ENCODE peak calls at places on chromosomes 3 and 15, in eight cellular contexts. L is substantia nigra; Q is AG20443; K is PC-9; J is stimulated activated CD4-positive, alpha-beta T cell treated with anti-CD3 and anti-CD28 coated beads, Interleukin-12 subunit alpha, Interleukin-12 subunit beta, amount 100 ng/mL, for 24 hours; H is upper lobe of left lung; N is heart right ventricle; F is NCI-H2029. A is an unnamed sample.

GRCh38 chr3:23991236-23992050 is 46.4 kb downstream of the NR1D2 start:
- DNase-seq in N (no peak), F (peak), L (peak), J (no peak), Q (peak), H (no peak), K (no peak), A (no peak)

GRCh38 chr15:74233864-74234597 is 2.1 kb upstream of the CCDC33 start:
- DNase-seq in H (no peak), N (no peak), K (no peak), Q (peak), J (no peak), L (no peak), F (no peak), A (no peak)

GRCh38 chr3:10993729-10994065 is 1.1 kb downstream of the SLC6A1 start:
- DNase-seq in N (no peak), Q (no peak), L (no peak), F (no peak), H (no peak), J (no peak), K (no peak), A (no peak)

GRCh38 chr15:57743424-57743823 is 36.9 kb downstream of the POLR2M start:
- DNase-seq in K (no peak), J (no peak), H (no peak), L (no peak), Q (peak), N (no peak), F (no peak), A (no peak)

GRCh38 chr15:58409861-58410260 is 21.9 kb upstream of the LIPC start:
- DNase-seq in K (no peak), H (no peak), N (no peak), Q (no peak), L (no peak), F (no peak), J (no peak), A (no peak)

GRCh38 chr3:69094467-69095205 is 9.9 kb downstream of the ARL6IP5 start:
- DNase-seq in N (no peak), K (no peak), F (no peak), H (no peak), Q (peak), J (no peak), L (peak), A (no peak)

GRCh38 chr3:155239960-155240359 is 53.5 kb downstream of the STRIT1 start:
- DNase-seq in H (no peak), K (no peak), Q (no peak), J (no peak), N (no peak), F (no peak), L (no peak), A (no peak)

GRCh38 chr3:16844222-16844621 is 40.5 kb upstream of the PLCL2 start:
- DNase-seq in F (no peak), N (no peak), Q (no peak), L (no peak), H (no peak), J (no peak), K (no peak), A (no peak)

GRCh38 chr3:9041626-9042025 is 78.4 kb upstream of the RAD18 start:
- DNase-seq in N (no peak), L (no peak), J (no peak), H (no peak), F (no peak), K (no peak), Q (no peak), A (no peak)

GRCh38 chr3:20680990-20681628 is 495.1 kb upstream of the SGO1 start:
- DNase-seq in F (no peak), N (no peak), L (no peak), J (no peak), H (no peak), Q (no peak), K (no peak), A (no peak)

GRCh38 chr3:190375671-190376070 is 12.3 kb upstream of the CLDN16 start:
- DNase-seq in L (no peak), H (no peak), F (no peak), N (no peak), K (no peak), J (no peak), Q (no peak), A (no peak)

GRCh38 chr15:86231864-86232801 is 152.5 kb downstream of the AGBL1 start:
- DNase-seq in K (no peak), F (no peak), N (no peak), J (peak), H (no peak), L (no peak), Q (peak), A (peak)

GRCh38 chr3:184409331-184409926 is 29.6 kb downstream of the CHRD start:
- DNase-seq in L (peak), H (no peak), F (no peak), Q (no peak), K (no peak), J (no peak), N (no peak), A (no peak)

GRCh38 chr3:20097015-20097414 is 56.8 kb downstream of the KAT2B start:
- DNase-seq in L (peak), K (no peak), Q (no peak), N (no peak), J (no peak), H (no peak), F (no peak), A (no peak)

GRCh38 chr15:71015342-71015741 is 99.9 kb upstream of the THSD4 start:
- DNase-seq in Q (no peak), F (no peak), H (no peak), L (no peak), N (no peak), J (no peak), K (no peak), A (no peak)

GRCh38 chr3:42405857-42406256 is 4.6 kb downstream of the LYZL4 start:
- DNase-seq in N (no peak), F (no peak), Q (no peak), K (no peak), L (no peak), H (no peak), J (no peak), A (no peak)

GRCh38 chr3:57003676-57004075 is 56.8 kb upstream of the SPATA12 start:
- DNase-seq in N (no peak), Q (no peak), J (no peak), H (no peak), K (no peak), L (no peak), F (no peak), A (no peak)

GRCh38 chr3:73621388-73621787 is 3.4 kb downstream of the PDZRN3 start:
- DNase-seq in H (no peak), F (no peak), N (no peak), J (no peak), K (no peak), L (peak), Q (peak), A (no peak)

GRCh38 chr3:60316121-60316783 is 935.0 kb downstream of the FHIT start:
- DNase-seq in H (no peak), K (no peak), L (no peak), N (no peak), J (no peak), F (no peak), Q (peak), A (no peak)

GRCh38 chr3:128369106-128369708 is 97.5 kb downstream of the DNAJB8 start:
- DNase-seq in H (no peak), L (peak), N (no peak), J (no peak), K (peak), Q (no peak), F (no peak), A (no peak)

GRCh38 chr3:16839271-16840110 is 45.3 kb upstream of the PLCL2 start:
- DNase-seq in Q (no peak), H (no peak), N (no peak), K (no peak), L (no peak), J (no peak), F (no peak), A (no peak)

A was measured in bronchial epithelial cell.